ENCODE peak calls at places on chromosomes 5 and 9, in seven cellular contexts. C, B, A, I, T, N and U are unnamed samples. For H3K4me1 and H3K36me3, the result is how much of the 10 kb centered on the place peaks cover.

GRCh38 chr5:92998456-92998855 is 582.6 kb downstream of the NR2F1-AS1 start:
- DNase-seq in B (no peak), C (no peak), I (no peak), A (no peak), N (peak), T (no peak), U (no peak)

GRCh38 chr9:19999491-20000057 is 210.7 kb upstream of the SLC24A2 start:
- DNase-seq in N (peak), C (peak), B (no peak), A (no peak), I (no peak), T (no peak), U (no peak)

GRCh38 chr9:135409286-135410200 is 70.0 kb upstream of the PPP1R26 start:
- DNase-seq in A (no peak), T (no peak), C (no peak), B (no peak), I (no peak), N (no peak), U (no peak)

GRCh38 chr5:180007582-180007981 is 64.0 kb downstream of the RNF130 start:
- DNase-seq in N (no peak), B (no peak), T (no peak), A (peak), C (no peak), I (no peak), U (no peak)

GRCh38 chr5:72032769-72033168 is 74.5 kb upstream of the MAP1B start:
- DNase-seq in C (no peak), B (no peak), A (peak), I (no peak), N (no peak), T (no peak), U (peak)

GRCh38 chr5:137221914-137222313 is 277.2 kb downstream of the SPOCK1 start:
- DNase-seq in B (no peak), A (no peak), I (no peak), N (no peak), C (no peak), T (no peak), U (no peak)

GRCh38 chr5:176803943-176804498 is 6.3 kb upstream of the UNC5A start:
- DNase-seq in N (peak), B (no peak), T (peak), A (peak), C (peak), I (peak), U (no peak)

GRCh38 chr9:347667-348292 is 133.1 kb downstream of the DOCK8 start:
- DNase-seq in N (peak), B (no peak), I (no peak), C (peak), A (peak), T (no peak), U (peak)

GRCh38 chr9:16333697-16334096 is 536.8 kb downstream of the BNC2 start:
- DNase-seq in B (no peak), C (peak), I (no peak), T (no peak), N (no peak), A (no peak), U (no peak)

GRCh38 chr9:109015026-109015280 is 1.7 kb upstream of the CTNNAL1 start:
- DNase-seq in N (no peak), C (no peak), A (no peak), T (no peak), I (no peak), B (no peak), U (no peak)
- H3K4me1 ChIP-seq in N (under half), C (under half), A (under half), T (under half), I (half or more), B (half or more), U (under half)

GRCh38 chr5:62506659-62507460 is 71.8 kb upstream of the LRRC70 start:
- DNase-seq in T (no peak), I (no peak), B (no peak), C (peak), N (no peak), A (no peak), U (no peak)
- H3K36me3 ChIP-seq in T (under half), I (under half), B (under half), C (under half), N (under half), A (under half), U (under half)

GRCh38 chr5:141512390-141513020 is 23.6 kb downstream of the PCDHGC5 start:
- DNase-seq in B (peak), N (peak), A (peak), I (peak), T (peak), C (peak), U (no peak)
- H3K4me3 ChIP-seq in B (peak), N (peak), A (peak), I (no peak), T (peak), C (no peak), U (no peak)

DNA sequence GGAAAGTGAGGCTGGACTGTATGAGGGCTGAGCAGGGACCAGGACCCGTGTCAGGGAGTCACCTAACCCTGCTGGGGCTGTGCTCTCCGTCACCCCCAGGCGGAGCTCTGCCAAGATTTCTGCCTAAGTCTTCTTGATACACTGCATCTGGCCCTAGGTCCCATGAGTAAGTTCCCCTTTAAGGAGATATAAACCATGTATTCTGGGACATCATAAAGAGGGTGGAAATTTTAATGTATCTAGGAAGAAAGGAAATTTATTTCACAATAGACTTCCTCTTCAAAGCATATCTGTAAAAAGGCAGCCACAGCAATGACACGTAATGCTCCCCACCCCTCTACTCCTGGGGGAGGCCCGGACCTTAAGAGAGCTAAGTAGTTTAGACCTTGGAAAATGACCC is 183.4 kb downstream of the FBXL7 start:
- DNase-seq in I (no peak), T (no peak), B (no peak), C (no peak), N (peak), A (peak), U (no peak)
- H3K4me1 ChIP-seq in I (under half), T (under half), B (under half), C (under half), N (under half), A (under half), U (under half)

GRCh38 chr5:6626494-6626893 is 6.3 kb downstream of the NSUN2 start:
- DNase-seq in N (no peak), C (no peak), A (no peak), B (no peak), T (no peak), I (no peak), U (no peak)
- H3K36me3 ChIP-seq in N (half or more), C (under half), A (under half), B (half or more), T (under half), I (half or more), U (half or more)

DNA sequence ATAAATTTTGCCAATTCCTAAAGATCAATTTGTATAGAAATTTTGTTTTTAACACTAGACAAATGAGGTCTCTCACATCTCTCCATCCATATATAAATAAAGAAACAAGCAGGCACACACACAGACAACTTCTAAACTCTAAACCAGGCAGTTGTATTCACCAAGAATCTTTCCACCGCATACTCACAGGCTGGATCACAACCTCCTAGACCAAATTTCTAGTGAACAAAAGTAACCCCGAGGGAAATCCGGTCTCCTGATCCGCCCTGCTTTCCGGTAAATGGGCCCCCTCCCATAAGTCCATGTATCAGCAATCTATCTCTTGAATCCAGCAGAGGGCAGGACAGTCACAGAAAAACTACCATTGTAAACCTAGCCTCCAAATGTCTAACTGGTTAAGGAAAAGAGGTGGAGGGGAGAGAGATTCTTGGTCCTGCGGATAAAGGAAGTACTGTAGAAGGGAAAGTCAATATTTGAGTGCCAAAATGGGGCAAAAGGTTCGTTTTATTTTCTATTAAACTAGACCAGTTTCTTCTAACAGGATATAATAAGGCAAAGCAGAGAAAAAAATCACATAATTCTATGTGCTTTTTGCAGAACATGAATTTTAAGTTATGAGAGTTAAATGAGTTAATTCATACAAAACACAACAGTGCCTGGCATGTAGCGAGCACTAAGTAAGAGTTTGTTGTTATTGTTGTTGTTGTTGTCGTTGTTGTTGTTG is 4.8 kb upstream of the SMU1 start:
- DNase-seq in I (peak), C (peak), N (peak), T (peak), A (peak), B (no peak), U (peak)
- H3K4me3 ChIP-seq in I (no peak), C (no peak), N (no peak), T (peak), A (peak), B (peak), U (no peak)